ENCODE peak calls at places on chromosomes 4 and X, in five cellular contexts. O is HepG2, Y is GM12878, Z is NT2/D1, F is H1. P is an unnamed sample.

GRCh38 chrX:101729986-101730385 is 70.3 kb upstream of the ARMCX2 start:
- DNase-seq in Y (no peak), F (no peak), Z (no peak), O (no peak), P (no peak)

GRCh38 chrX:345020-345925 is 26.7 kb upstream of the GTPBP6 start:
- DNase-seq in O (no peak), F (no peak), Y (no peak), Z (no peak), P (no peak)

GRCh38 chr4:6893449-6894085 is 16.1 kb upstream of the TBC1D14 start:
- DNase-seq in Y (no peak), Z (no peak), O (peak), F (no peak), P (no peak)

GRCh38 chr4:27463816-27464215 is 603.2 kb downstream of the STIM2 start:
- DNase-seq in Y (no peak), Z (no peak), O (no peak), F (no peak), P (no peak)

GRCh38 chr4:85953651-85954018 is 406.2 kb downstream of the MAPK10 start:
- DNase-seq in F (no peak), Y (no peak), O (no peak), Z (no peak), P (no peak)

GRCh38 chr4:169410839-169411770 is 140.3 kb upstream of the SH3RF1 start:
- DNase-seq in Y (peak), Z (no peak), O (no peak), F (no peak), P (no peak)

GRCh38 chrX:1466971-1467561 is 14.4 kb upstream of the ASMTL start:
- DNase-seq in Y (no peak), Z (no peak), O (no peak), F (no peak), P (no peak)

GRCh38 chr4:184052616-184053015 is 147.5 kb downstream of the STOX2 start:
- DNase-seq in O (no peak), F (no peak), Y (no peak), Z (no peak), P (no peak)

GRCh38 chr4:19791422-19792113 is 460.1 kb upstream of the SLIT2 start:
- DNase-seq in F (no peak), Y (no peak), O (no peak), Z (no peak), P (peak)

GRCh38 chr4:141654098-141654497 is 17.7 kb downstream of the IL15 start:
- DNase-seq in Y (no peak), Z (peak), O (no peak), F (peak), P (peak)

GRCh38 chr4:154711522-154711921 is 32.3 kb upstream of the LRAT start:
- DNase-seq in F (no peak), O (no peak), Y (no peak), Z (no peak), P (no peak)

GRCh38 chrX:154412468-154412867 is 1.1 kb downstream of the TAFAZZIN start:
- DNase-seq in Y (no peak), F (no peak), O (no peak), Z (no peak), P (no peak)

GRCh38 chrX:71536285-71536684 is 3.4 kb downstream of the OGT start:
- DNase-seq in Z (no peak), F (no peak), Y (no peak), O (no peak), P (no peak)

GRCh38 chr4:90951037-90951436 is 823.8 kb downstream of the CCSER1 start:
- DNase-seq in Y (no peak), Z (no peak), O (peak), F (no peak), P (peak)

GRCh38 chrX:13658602-13659001 is 5.7 kb downstream of the TCEANC start:
- DNase-seq in O (peak), F (no peak), Y (no peak), Z (no peak), P (peak)

GRCh38 chr4:134544303-134544761 is 342.7 kb upstream of the PABPC4L start:
- DNase-seq in Z (no peak), Y (no peak), F (no peak), O (no peak), P (peak)

GRCh38 chr4:86496094-86497060 is 97.7 kb upstream of the PTPN13 start:
- DNase-seq in F (no peak), Z (no peak), Y (no peak), O (no peak), P (peak)

GRCh38 chr4:152534541-152535231 is 1.2 kb downstream of the FBXW7 start:
- DNase-seq in O (no peak), F (no peak), Z (no peak), Y (no peak), P (peak)

GRCh38 chrX:131816551-131817136 is 206.5 kb upstream of the STK26 start:
- DNase-seq in F (no peak), Z (no peak), Y (peak), O (no peak), P (peak)

GRCh38 chrX:53319614-53320542 is 38.5 kb upstream of the IQSEC2 start:
- DNase-seq in F (no peak), Z (no peak), Y (no peak), O (no peak), P (no peak)

GRCh38 chr4:42488114-42488513 is 90.8 kb downstream of the SHISA3 start:
- DNase-seq in F (no peak), O (no peak), Z (no peak), Y (peak), P (no peak)

GRCh38 chr4:54745031-54745770 is 87.4 kb downstream of the KIT start:
- DNase-seq in Z (no peak), O (no peak), Y (no peak), F (no peak), P (no peak)

GRCh38 chr4:122912810-122913575 is 9.4 kb downstream of the NUDT6 start:
- DNase-seq in F (no peak), O (peak), Z (no peak), Y (no peak), P (no peak)

GRCh38 chrX:8044861-8045434 is 117.7 kb upstream of the PNPLA4 start:
- DNase-seq in F (no peak), Y (no peak), Z (no peak), O (no peak), P (no peak)

GRCh38 chr4:66911898-66912297 is 633.4 kb downstream of the CENPC start:
- DNase-seq in O (no peak), Z (no peak), F (no peak), Y (no peak), P (no peak)

GRCh38 chrX:100297732-100298131 is 112.3 kb downstream of the PCDH19 start:
- DNase-seq in Z (no peak), O (no peak), F (no peak), Y (no peak), P (no peak)

GRCh38 chrX:75155830-75156525 is at the start of gene ABCB7:
- DNase-seq in O (peak), Z (peak), F (peak), Y (peak), P (peak)

GRCh38 chr4:138035781-138036258 is 206.3 kb downstream of the SLC7A11 start:
- DNase-seq in F (no peak), Y (peak), O (peak), Z (no peak), P (peak)

GRCh38 chr4:117479673-117480072 is 394.3 kb upstream of the TRAM1L1 start:
- DNase-seq in Z (no peak), O (no peak), Y (no peak), F (no peak), P (no peak)

DNA sequence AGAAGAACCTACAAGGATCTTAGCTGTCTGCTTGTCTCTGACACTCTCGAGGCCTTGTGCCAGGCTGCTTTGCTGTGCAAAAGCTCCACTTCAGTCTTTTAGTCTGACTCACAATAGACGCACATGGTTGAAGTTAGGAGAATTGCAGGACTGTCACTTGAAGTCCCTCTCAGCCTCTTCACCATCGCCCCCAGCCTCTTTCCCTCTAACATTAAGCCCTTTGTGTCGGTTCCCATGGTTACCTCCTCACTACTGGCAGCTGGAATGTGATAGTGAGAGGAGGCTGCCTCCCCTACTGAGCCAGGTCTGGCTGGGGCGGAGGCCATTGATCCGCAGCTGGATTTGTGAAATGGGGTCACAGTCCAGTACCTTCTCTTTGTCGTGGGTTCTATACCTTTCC is 201.8 kb downstream of the SOWAHB start:
- DNase-seq in Z (peak), F (no peak), Y (no peak), O (peak), P (no peak)
- TF ChIP-seq SUZ12 in Z (no peak), F (no peak), Y (no peak), O (no peak), P (no peak)

DNA sequence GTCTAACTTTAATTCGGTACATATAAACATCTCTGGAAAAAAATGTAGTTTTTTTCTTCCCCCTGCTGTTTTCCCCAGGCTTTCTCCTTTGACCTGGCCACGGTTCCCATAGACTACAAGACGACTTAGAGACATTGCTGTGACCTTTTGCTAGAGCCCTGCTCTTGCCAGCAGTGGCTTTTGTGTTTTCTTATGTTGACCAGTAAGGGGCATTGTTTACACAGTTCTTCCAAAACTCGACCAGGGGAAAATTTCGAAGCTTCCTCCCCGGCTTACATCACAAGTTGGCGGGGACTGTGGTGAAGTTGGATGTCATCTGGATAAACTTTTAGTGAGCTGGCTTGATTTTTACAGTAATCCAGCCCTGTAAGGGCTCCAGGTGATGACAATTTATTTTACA is 9.3 kb downstream of the CCDC160 start:
- DNase-seq in O (no peak), Z (no peak), F (no peak), Y (no peak), P (no peak)
- TF ChIP-seq SUZ12 in O (no peak), Z (no peak), F (no peak), Y (no peak), P (no peak)

GRCh38 chr4:48472794-48473193 is 10.3 kb upstream of the SLC10A4 start:
- DNase-seq in Y (no peak), F (no peak), Z (no peak), O (no peak), P (no peak)

GRCh38 chr4:48467442-48467841 is 15.7 kb upstream of the SLC10A4 start:
- DNase-seq in Y (no peak), O (no peak), Z (no peak), F (no peak), P (no peak)

GRCh38 chr4:48470570-48470969 is 12.6 kb upstream of the SLC10A4 start:
- DNase-seq in O (no peak), Y (no peak), Z (no peak), F (no peak), P (no peak)

GRCh38 chr4:48467891-48468290 is 15.3 kb upstream of the SLC10A4 start:
- DNase-seq in Z (no peak), O (no peak), Y (no peak), F (no peak), P (no peak)

DNA sequence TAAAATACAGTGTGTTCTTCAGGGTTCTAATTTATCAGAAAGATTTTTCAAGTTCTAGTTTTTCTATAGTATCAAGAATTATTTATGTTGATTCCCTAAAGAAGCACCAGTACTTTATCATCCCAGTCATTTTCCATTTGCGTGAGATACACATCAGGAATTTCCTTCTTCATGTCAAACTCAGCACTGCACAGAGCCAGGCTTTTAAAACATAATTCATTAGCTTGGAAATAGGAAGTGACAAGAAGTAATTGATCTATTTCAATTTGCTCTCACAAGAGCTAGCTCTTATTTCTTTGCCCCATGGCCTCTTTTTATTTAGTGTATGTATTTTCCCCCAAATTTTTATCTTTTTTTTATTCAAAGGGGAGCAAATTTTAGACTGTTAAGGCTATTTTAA is 13.0 kb upstream of the SLC10A4 start:
- DNase-seq in O (no peak), Y (no peak), Z (no peak), F (no peak), P (no peak)
- TF ChIP-seq SUZ12 in O (no peak), Y (no peak), Z (no peak), F (no peak), P (no peak)

DNA sequence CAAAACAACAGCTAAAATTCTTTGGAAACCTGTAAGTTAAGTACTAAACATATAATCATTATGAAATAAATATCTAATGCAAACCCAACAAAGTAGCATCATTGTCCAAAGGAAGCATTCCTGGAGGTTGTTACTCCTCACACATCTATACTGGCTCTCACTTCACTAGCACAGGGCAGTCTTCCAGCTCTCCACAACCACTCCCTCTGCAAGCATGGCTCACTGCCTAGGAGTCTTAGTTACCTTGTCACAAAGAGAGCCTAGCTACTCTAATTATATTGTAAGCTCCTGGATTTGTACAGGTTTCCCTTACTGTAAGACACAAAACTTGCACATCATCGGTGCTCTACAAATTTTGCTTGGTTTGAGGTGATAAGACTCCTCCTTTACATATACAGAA is 76.1 kb downstream of the AMMECR1 start:
- DNase-seq in Z (no peak), O (no peak), F (no peak), Y (no peak), P (no peak)
- TF ChIP-seq SUZ12 in Z (no peak), O (no peak), F (no peak), Y (no peak), P (no peak)

GRCh38 chrX:6909396-6909795 is 238.1 kb upstream of the STS start:
- DNase-seq in O (no peak), F (no peak), Z (no peak), Y (no peak), P (no peak)
- TF ChIP-seq SUZ12 in O (no peak), F (no peak), Z (no peak), Y (no peak), P (no peak)

GRCh38 chr4:77154761-77155499 is 2.1 kb upstream of the CCNG2 start:
- DNase-seq in O (no peak), Z (no peak), F (no peak), Y (no peak), P (no peak)

GRCh38 chr4:77155631-77156345 is 1.2 kb upstream of the CCNG2 start:
- DNase-seq in Z (no peak), Y (no peak), F (no peak), O (no peak), P (no peak)

GRCh38 chr4:77153016-77153415 is 4.0 kb upstream of the CCNG2 start:
- DNase-seq in Z (no peak), Y (no peak), F (no peak), O (no peak), P (no peak)

GRCh38 chr4:77152421-77152820 is 4.6 kb upstream of the CCNG2 start:
- DNase-seq in Z (no peak), F (no peak), O (no peak), Y (no peak), P (no peak)

GRCh38 chr4:77154074-77154473 is 2.9 kb upstream of the CCNG2 start:
- DNase-seq in Y (no peak), Z (no peak), O (no peak), F (no peak), P (no peak)
- TF ChIP-seq SUZ12 in Y (no peak), Z (no peak), O (no peak), F (no peak), P (no peak)